ENCODE peak calls at places on chromosome X, in five cellular contexts. M, Y, R, S and Q are unnamed samples.

GRCh38 chrX:71148278-71148663 is 3.6 kb downstream of the NLGN3 start:
- DNase-seq in M (no peak), Y (no peak), R (no peak), S (no peak), Q (no peak)

GRCh38 chrX:11431833-11432232 is 138.6 kb downstream of the AMELX start:
- DNase-seq in M (no peak), Y (no peak), R (no peak), S (no peak), Q (no peak)

GRCh38 chrX:45788941-45789348 is 588.3 kb upstream of the DIPK2B start:
- DNase-seq in M (no peak), Y (no peak), R (no peak), S (no peak), Q (no peak)

GRCh38 chrX:134026732-134027311 is 41.4 kb upstream of the GPC3 start:
- DNase-seq in M (peak), Y (no peak), R (peak), S (peak), Q (peak)

GRCh38 chrX:140766024-140766611 is 56.6 kb downstream of the LINC00632 start:
- DNase-seq in M (no peak), Y (no peak), R (peak), S (peak), Q (peak)

GRCh38 chrX:71919436-71919835 is 8.8 kb downstream of the NHSL2 start:
- DNase-seq in M (no peak), Y (no peak), R (no peak), S (no peak), Q (no peak)

GRCh38 chrX:87299563-87300160 is 217.9 kb upstream of the KLHL4 start:
- DNase-seq in M (no peak), Y (no peak), R (peak), S (no peak), Q (peak)

GRCh38 chrX:111568356-111568755 is 56.9 kb downstream of the SERTM2 start:
- DNase-seq in M (peak), Y (no peak), R (peak), S (no peak), Q (peak)

GRCh38 chrX:81202413-81202794 is 502 bp downstream of the SH3BGRL start:
- DNase-seq in M (no peak), Y (no peak), R (no peak), S (no peak), Q (no peak)

GRCh38 chrX:10897768-10898167 is 213.4 kb upstream of the HCCS start:
- DNase-seq in M (no peak), Y (no peak), R (no peak), S (peak), Q (no peak)

GRCh38 chrX:123860506-123860840 is 620 bp downstream of the XIAP start:
- DNase-seq in M (no peak), Y (peak), R (peak), S (no peak), Q (no peak)

GRCh38 chrX:93673056-93673868 is at the start of gene NAP1L3:
- DNase-seq in M (no peak), Y (no peak), R (peak), S (peak), Q (no peak)

GRCh38 chrX:37787353-37787869 is 7.6 kb downstream of the CYBB start:
- DNase-seq in M (no peak), Y (no peak), R (no peak), S (no peak), Q (no peak)

GRCh38 chrX:120761810-120762209 is 113.9 kb downstream of the CT47B1 start:
- DNase-seq in M (no peak), Y (no peak), R (peak), S (no peak), Q (no peak)

GRCh38 chrX:149286940-149287349 is 218.2 kb downstream of the IDS start:
- DNase-seq in M (peak), Y (peak), R (peak), S (peak), Q (peak)

DNA sequence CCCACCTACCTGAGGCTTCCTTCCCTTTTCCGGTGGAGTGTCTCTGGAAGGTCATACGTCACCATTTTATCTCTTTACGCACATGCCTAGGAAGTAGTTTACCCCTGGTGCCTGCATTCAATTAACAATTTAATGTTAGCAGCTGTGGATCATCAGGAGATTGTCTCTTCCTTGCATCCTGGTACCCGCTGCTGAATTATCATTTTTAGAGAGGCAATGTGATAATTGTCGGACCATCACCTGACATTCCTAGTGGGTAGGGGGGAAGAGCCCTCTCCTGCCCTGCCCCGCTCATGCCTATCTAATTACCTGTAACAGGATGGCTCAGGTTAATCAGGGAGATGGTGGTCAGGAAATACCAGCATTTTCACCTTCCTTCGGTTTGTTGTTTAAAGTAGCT is 863.6 kb downstream of the RPA4 start:
- DNase-seq in M (no peak), Y (no peak), R (no peak), S (no peak), Q (no peak)
- TF ChIP-seq JUND in M (no peak), Y (no peak), R (no peak), S (no peak), Q (no peak)

DNA sequence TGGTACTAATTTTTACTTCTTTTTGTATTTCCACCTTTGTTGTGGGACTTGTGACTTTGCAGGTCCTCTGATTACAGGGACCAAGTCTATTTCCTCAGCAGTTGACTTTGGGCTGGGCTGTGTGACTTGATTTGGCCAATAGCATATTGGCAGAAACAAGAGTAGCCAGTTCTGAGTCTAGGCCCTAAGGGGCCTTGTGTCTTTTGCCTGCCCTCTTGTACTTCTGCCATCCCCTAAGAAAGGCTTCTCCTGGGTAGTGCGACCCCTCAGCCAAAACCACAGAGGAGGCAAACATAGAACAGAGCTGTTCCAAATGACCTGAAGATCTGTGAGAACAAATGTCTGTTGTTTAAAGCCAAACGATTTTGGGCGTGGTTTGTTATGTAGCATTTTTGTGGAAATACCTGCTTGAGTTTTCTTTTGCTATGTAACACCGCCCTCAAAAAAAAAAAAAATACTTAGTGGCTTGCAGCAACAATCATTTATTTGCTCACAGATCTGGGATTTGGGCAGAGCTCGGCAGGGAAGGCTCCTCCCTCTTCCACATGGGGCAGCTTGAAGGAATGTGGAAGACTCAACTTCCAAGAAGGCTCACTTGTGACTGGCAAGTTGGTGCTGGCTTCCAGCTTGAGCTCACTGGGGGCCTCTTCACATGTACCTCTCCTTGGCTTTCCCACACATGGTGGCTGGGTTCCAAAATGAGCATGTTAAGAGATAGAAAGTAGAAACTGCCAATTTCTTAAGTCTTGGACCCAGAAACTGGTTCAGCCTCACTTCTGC is 423.0 kb upstream of the CNKSR2 start:
- DNase-seq in M (no peak), Y (no peak), R (no peak), S (no peak), Q (peak)
- TF ChIP-seq JUND in M (no peak), Y (no peak), R (no peak), S (no peak), Q (no peak)

GRCh38 chrX:9459349-9459748 is 5.5 kb upstream of the TBL1X start:
- DNase-seq in M (no peak), Y (no peak), R (peak), S (no peak), Q (no peak)
- TF ChIP-seq JUND in M (no peak), Y (no peak), R (no peak), S (no peak), Q (no peak)

DNA sequence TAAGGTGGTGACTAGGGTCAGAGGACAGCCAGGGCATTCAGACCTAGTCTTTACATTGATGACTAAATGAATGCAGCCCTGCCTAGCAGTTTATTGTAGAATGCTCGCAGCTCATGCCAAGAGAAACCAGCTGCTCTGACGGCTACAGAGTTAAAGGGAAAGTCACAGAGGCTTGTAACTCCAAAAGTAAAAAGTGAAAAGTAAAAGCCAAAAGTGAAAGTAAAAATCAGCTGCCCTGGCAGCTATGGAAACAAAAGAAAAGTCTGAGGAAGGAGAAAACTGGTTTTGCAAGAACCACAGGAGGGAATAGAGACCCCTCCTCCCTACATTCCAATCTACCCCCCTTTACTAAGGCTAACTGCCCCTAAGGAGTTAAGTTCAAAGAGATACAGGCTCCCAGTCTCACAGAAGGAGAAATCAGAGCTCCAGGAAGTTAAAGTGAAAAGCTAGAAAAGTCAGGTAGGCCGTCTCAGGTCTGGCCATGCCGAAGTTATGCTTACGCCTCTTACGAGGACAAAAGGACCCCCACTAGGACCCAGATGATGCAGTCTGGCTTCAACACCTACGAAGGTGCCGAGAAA is 6.0 kb downstream of the GAGE10 start:
- DNase-seq in M (no peak), Y (no peak), R (no peak), S (no peak), Q (no peak)
- TF ChIP-seq JUND in M (no peak), Y (no peak), R (no peak), S (no peak), Q (no peak)

DNA sequence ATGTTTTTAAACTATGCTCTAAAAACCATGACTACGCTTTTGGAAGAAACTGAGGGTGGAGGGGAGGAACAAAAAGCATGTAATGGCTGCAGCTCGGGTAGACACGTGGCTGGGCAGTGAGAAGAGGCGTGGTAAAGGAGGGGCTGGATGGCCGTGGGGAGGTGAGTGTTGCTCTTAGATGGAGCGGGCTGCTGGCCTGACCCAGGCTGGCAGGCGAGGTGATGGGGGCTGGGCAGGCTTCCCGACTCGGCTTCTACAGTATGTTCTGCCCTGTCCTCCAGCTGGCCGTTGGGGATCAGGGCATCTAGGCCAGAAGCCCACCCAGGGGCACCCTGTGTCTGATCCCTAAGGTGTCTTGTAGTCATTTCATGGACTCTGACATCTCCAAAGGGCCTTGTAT is 60.7 kb downstream of the EFHC2 start:
- DNase-seq in M (no peak), Y (no peak), R (no peak), S (no peak), Q (no peak)
- TF ChIP-seq JUND in M (no peak), Y (no peak), R (no peak), S (no peak), Q (no peak)

GRCh38 chrX:150303386-150304097 is 59.6 kb upstream of the MAMLD1 start:
- DNase-seq in M (no peak), Y (no peak), R (no peak), S (no peak), Q (no peak)
- TF ChIP-seq JUND in M (no peak), Y (no peak), R (no peak), S (no peak), Q (no peak)